ENCODE peak calls at places on chromosomes 2 and 18, in four cellular contexts. R is testis, D is IMR-90, O is A549. C is an unnamed sample.

GRCh38 chr2:176419591-176420071 is 150.4 kb downstream of the MTX2 start:
- DNase-seq in O (no peak), R (no peak), D (peak; percentile 89), C (no peak)

GRCh38 chr2:100365434-100365833 is 43.1 kb upstream of the LONRF2 start:
- DNase-seq in D (peak; percentile 93), R (no peak), O (peak; percentile 62), C (peak; percentile 89)

GRCh38 chr2:59425292-59425691 is 1128.2 kb downstream of the BCL11A start:
- DNase-seq in O (peak; percentile 39), D (no peak), R (no peak), C (no peak)

GRCh38 chr2:197934262-197934925 is 130.0 kb downstream of the PLCL1 start:
- DNase-seq in R (no peak), O (no peak), D (no peak), C (no peak)

GRCh38 chr18:23415530-23415929 is 37.6 kb upstream of the RIOK3 start:
- DNase-seq in D (no peak), O (no peak), R (no peak), C (no peak)

GRCh38 chr2:10454505-10454904 is 6.4 kb upstream of the ODC1 start:
- DNase-seq in R (no peak), D (no peak), O (no peak), C (no peak)

GRCh38 chr2:7430869-7431641 is 513.8 kb downstream of the RNF144A start:
- DNase-seq in R (peak; percentile 32), O (no peak), D (no peak), C (peak; percentile 21)

GRCh38 chr18:23231340-23232021 is 96.2 kb downstream of the CABLES1 start:
- DNase-seq in R (peak; percentile 46), O (no peak), D (peak; percentile 92), C (peak; percentile 56)

GRCh38 chr2:158893057-158893456 is 75.4 kb upstream of the TANC1 start:
- DNase-seq in O (no peak), R (no peak), D (peak; percentile 60), C (no peak)

GRCh38 chr2:172462393-172463381 is 35.3 kb downstream of the ITGA6 start:
- DNase-seq in R (no peak), D (no peak), O (no peak), C (no peak)
- H3K4me1 ChIP-seq in R (peaks cover 32% of the 10 kb centered on the region), D (peaks cover 6% of the 10 kb centered on the region), O (peaks cover 8% of the 10 kb centered on the region), C (no peaks in the 10 kb centered on the region)

GRCh38 chr2:74533464-74533863 is 3.7 kb downstream of the HTRA2 start:
- DNase-seq in D (no peak), R (no peak), O (no peak), C (no peak)
- TF ChIP-seq POLR2A in D (no peak), R (no peak), O (no peak), C (no peak)

GRCh38 chr2:121532347-121532766 is 1.7 kb downstream of the RNU4ATAC start:
- DNase-seq in O (peak; percentile 31), D (peak; percentile 89), R (no peak), C (no peak)
- H3K4me3 ChIP-seq in O (peak overlapping the region; percentile 61), D (no peak overlapping the region), R (no peak overlapping the region), C (no peak overlapping the region)

GRCh38 chr2:128312411-128312810 is 6.3 kb downstream of the HS6ST1 start:
- DNase-seq in D (no peak), O (no peak), R (no peak), C (peak; percentile 10)
- H3K4me1 ChIP-seq in D (peaks cover 71% of the 10 kb centered on the region), O (peaks cover 9% of the 10 kb centered on the region), R (peaks cover 77% of the 10 kb centered on the region), C (peaks cover 76% of the 10 kb centered on the region)

GRCh38 chr2:69013837-69014796 is 1.1 kb downstream of the ANTXR1 start:
- DNase-seq in D (peak; percentile 54), R (no peak), O (peak; percentile 67), C (peak; percentile 49)

GRCh38 chr2:69011611-69012157 is 1.3 kb upstream of the ANTXR1 start:
- DNase-seq in O (no peak), R (no peak), D (no peak), C (no peak)

GRCh38 chr2:69012310-69013122 is 463 bp upstream of the ANTXR1 start:
- DNase-seq in O (peak; percentile 85), R (peak; percentile 74), D (peak; percentile 76), C (peak; percentile 67)

GRCh38 chr2:69010437-69011194 is 2.4 kb upstream of the ANTXR1 start:
- DNase-seq in D (no peak), O (no peak), R (no peak), C (no peak)

GRCh38 chr2:69013123-69013836 is at the start of gene ANTXR1:
- DNase-seq in D (peak; percentile 78), R (peak; percentile 63), O (peak; percentile 82), C (peak; percentile 65)
- TF ChIP-seq POLR2A in D (peak; percentile 53), R (no peak), O (peak; percentile 53), C (no peak)

C was measured in adrenal gland.